ENCODE peak calls at places on chromosomes 4 and X, in five cellular contexts. C is uterus; Q is activated CD4-positive, alpha-beta T cell treated with anti-CD3 and anti-CD28 coated beads for 1 hour; B is cardiac fibroblast; U is hypothalamus. I is an unnamed sample.
A peak's percentile ranks its signal among the peaks of the same experiment; 100 is the strongest.

GRCh38 chr4:150541681-150542080 is 40.3 kb upstream of the MAB21L2 start:
- DNase-seq in C (no peak), Q (no peak), B (no peak), U (no peak), I (no peak)

GRCh38 chrX:53918697-53919096 is 125.6 kb downstream of the PHF8 start:
- DNase-seq in C (no peak), Q (no peak), B (peak; percentile 34), U (no peak), I (no peak)

GRCh38 chr4:82801910-82802521 is 3.4 kb upstream of the SCD5 start:
- DNase-seq in C (no peak), Q (no peak), B (peak; percentile 54), U (no peak), I (no peak)

GRCh38 chrX:85828771-85829170 is 218.6 kb downstream of the CHM start:
- DNase-seq in C (no peak), Q (no peak), B (no peak), U (no peak), I (no peak)

GRCh38 chrX:102624105-102624504 is 24.8 kb downstream of the ARMCX5 start:
- DNase-seq in C (no peak), Q (no peak), B (no peak), U (no peak), I (no peak)

GRCh38 chrX:63686878-63687714 is 97.9 kb downstream of the ARHGEF9 start:
- DNase-seq in C (no peak), Q (no peak), B (peak; percentile 64), U (no peak), I (no peak)

GRCh38 chr4:175671491-175671934 is 140.6 kb downstream of the GPM6A start:
- DNase-seq in C (no peak), Q (no peak), B (no peak), U (peak; percentile 6), I (no peak)

GRCh38 chr4:54998991-54999390 is 126.4 kb downstream of the KDR start:
- DNase-seq in C (no peak), Q (no peak), B (peak; percentile 89), U (no peak), I (no peak)

GRCh38 chr4:109077486-109077885 is 225.0 kb downstream of the COL25A1 start:
- DNase-seq in C (no peak), Q (no peak), B (no peak), U (no peak), I (no peak)

GRCh38 chr4:150580244-150580643 is 1.7 kb upstream of the MAB21L2 start:
- DNase-seq in C (no peak), Q (no peak), B (no peak), U (no peak), I (no peak)

GRCh38 chrX:19616959-19617358 is 101.7 kb upstream of the MAP3K15 start:
- DNase-seq in C (no peak), Q (no peak), B (peak; percentile 34), U (no peak), I (no peak)

GRCh38 chr4:152454398-152455011 is 81.4 kb downstream of the FBXW7 start:
- DNase-seq in C (no peak), Q (no peak), B (peak; percentile 59), U (no peak), I (no peak)

GRCh38 chr4:124803641-124804040 is 91.1 kb upstream of the ANKRD50 start:
- DNase-seq in C (no peak), Q (no peak), B (peak; percentile 12), U (no peak), I (no peak)